ENCODE peak calls at places on chromosomes 16 and 17, in four cellular contexts. N, W, X and G are unnamed samples.

GRCh38 chr17:80261159-80261894 is 675 bp downstream of the RNF213 start:
- DNase-seq in N (no peak), W (peak), X (peak), G (peak)

GRCh38 chr17:79923974-79924638 is 84.9 kb upstream of the CBX4 start:
- DNase-seq in N (no peak), W (no peak), X (no peak), G (no peak)

GRCh38 chr17:29620271-29620670 is 2.4 kb downstream of the CORO6 start:
- DNase-seq in N (no peak), W (no peak), X (peak), G (no peak)

GRCh38 chr16:66489385-66489784 is 60.5 kb downstream of the TK2 start:
- DNase-seq in N (no peak), W (no peak), X (no peak), G (no peak)

GRCh38 chr16:30067584-30067916 is 2.0 kb downstream of the ALDOA start:
- DNase-seq in N (no peak), W (no peak), X (no peak), G (no peak)

GRCh38 chr17:59355695-59356323 is 24.4 kb downstream of the YPEL2 start:
- DNase-seq in N (no peak), W (no peak), X (no peak), G (no peak)

GRCh38 chr17:76161619-76162222 is 20.7 kb upstream of the FOXJ1 start:
- DNase-seq in N (no peak), W (no peak), X (no peak), G (no peak)

GRCh38 chr17:49580055-49580721 is 4.5 kb downstream of the NXPH3 start:
- DNase-seq in N (no peak), W (no peak), X (peak), G (no peak)

GRCh38 chr16:67504190-67505021 is 21.1 kb upstream of the AGRP start:
- DNase-seq in N (no peak), W (no peak), X (no peak), G (no peak)

GRCh38 chr17:58278661-58279015 is 2.1 kb downstream of the MPO start:
- DNase-seq in N (no peak), W (no peak), X (no peak), G (no peak)

GRCh38 chr16:4933433-4933832 is 3.5 kb downstream of the PPL start:
- DNase-seq in N (no peak), W (no peak), X (no peak), G (no peak)

GRCh38 chr17:76155988-76156661 is 15.1 kb upstream of the FOXJ1 start:
- DNase-seq in N (no peak), W (no peak), X (no peak), G (no peak)

GRCh38 chr16:80687606-80688005 is 116.8 kb downstream of the CDYL2 start:
- DNase-seq in N (no peak), W (no peak), X (no peak), G (no peak)

GRCh38 chr17:57445051-57445450 is 188.7 kb downstream of the MSI2 start:
- DNase-seq in N (no peak), W (no peak), X (no peak), G (no peak)

GRCh38 chr16:67244387-67245188 is 2.7 kb downstream of the FHOD1 start:
- DNase-seq in N (no peak), W (no peak), X (peak), G (peak)

GRCh38 chr16:56871172-56871593 is 6.2 kb downstream of the SLC12A3 start:
- DNase-seq in N (no peak), W (no peak), X (peak), G (no peak)

GRCh38 chr16:73713301-73713700 is 583.3 kb upstream of the PSMD7 start:
- DNase-seq in N (no peak), W (no peak), X (no peak), G (no peak)

GRCh38 chr17:39971076-39971603 is 8.3 kb downstream of the GSDMA start:
- DNase-seq in N (no peak), W (no peak), X (no peak), G (no peak)

GRCh38 chr16:87832759-87833502 is 36.4 kb downstream of the SLC7A5 start:
- DNase-seq in N (no peak), W (no peak), X (no peak), G (no peak)

GRCh38 chr17:35981246-35981645 is at the start of gene CCL16:
- DNase-seq in N (no peak), W (no peak), X (no peak), G (no peak)

GRCh38 chr16:77945126-77945525 is 77.2 kb upstream of the CLEC3A start:
- DNase-seq in N (no peak), W (no peak), X (no peak), G (no peak)

GRCh38 chr17:70476368-70476767 is 307.0 kb downstream of the KCNJ2 start:
- DNase-seq in N (no peak), W (no peak), X (no peak), G (no peak)